ENCODE peak calls at places on chromosomes 3 and 15, in ten cellular contexts. R, N, S, I, U, Q, H, T, O and W are unnamed samples.

GRCh38 chr3:173630849-173631248 is 233.3 kb downstream of the NLGN1 start:
- DNase-seq in R (no peak), N (no peak), S (no peak), I (no peak), U (no peak), Q (no peak), H (no peak), T (no peak), O (no peak), W (no peak)

GRCh38 chr3:173920386-173920785 is 522.8 kb downstream of the NLGN1 start:
- DNase-seq in R (no peak), N (peak), S (no peak), I (peak), U (no peak), Q (no peak), H (no peak), T (no peak), O (no peak), W (no peak)

GRCh38 chr3:76566904-76567303 is 473.0 kb upstream of the ROBO2 start:
- DNase-seq in R (no peak), N (no peak), S (no peak), I (no peak), U (no peak), Q (no peak), H (no peak), T (no peak), O (no peak), W (no peak)

GRCh38 chr15:69082041-69082502 is 67.6 kb downstream of the NOX5 start:
- DNase-seq in R (no peak), N (peak), S (no peak), I (peak), U (no peak), Q (no peak), H (no peak), T (no peak), O (no peak), W (peak)

GRCh38 chr15:58147151-58147550 is 9.0 kb downstream of the AQP9 start:
- DNase-seq in R (no peak), N (no peak), S (no peak), I (peak), U (no peak), Q (no peak), H (no peak), T (no peak), O (no peak), W (peak)

GRCh38 chr15:62649793-62650420 is 392.6 kb upstream of the TPM1 start:
- DNase-seq in R (no peak), N (peak), S (no peak), I (no peak), U (no peak), Q (no peak), H (no peak), T (no peak), O (peak), W (peak)

GRCh38 chr3:194274424-194275085 is 76.6 kb downstream of the CPN2 start:
- DNase-seq in R (no peak), N (no peak), S (no peak), I (peak), U (no peak), Q (no peak), H (peak), T (no peak), O (no peak), W (no peak)

GRCh38 chr15:67510597-67511225 is 10.2 kb upstream of the C15orf61 start:
- DNase-seq in R (no peak), N (peak), S (no peak), I (no peak), U (no peak), Q (no peak), H (no peak), T (no peak), O (no peak), W (no peak)

GRCh38 chr3:184335291-184335660 is 2.1 kb upstream of the FAM131A start:
- DNase-seq in R (peak), N (no peak), S (no peak), I (peak), U (no peak), Q (no peak), H (no peak), T (no peak), O (no peak), W (peak)

GRCh38 chr3:64848127-64848526 is 160.3 kb upstream of the ADAMTS9 start:
- DNase-seq in R (no peak), N (no peak), S (no peak), I (no peak), U (no peak), Q (no peak), H (no peak), T (no peak), O (no peak), W (no peak)